ENCODE peak calls at places on chromosomes 16 and 17, in four cellular contexts. O is A549, S is HepG2, Q is K562. C is an unnamed sample.

GRCh38 chr16:2532494-2533141 is 1.4 kb upstream of the CEMP1 start:
- DNase-seq in O (no peak), S (peak), Q (peak), C (peak)

GRCh38 chr16:49821614-49822282 is 34.2 kb downstream of the ZNF423 start:
- DNase-seq in O (no peak), Q (no peak), S (no peak), C (no peak)

GRCh38 chr17:28118362-28118761 is 75.9 kb downstream of the NLK start:
- DNase-seq in Q (no peak), O (no peak), S (no peak), C (peak)

GRCh38 chr17:17303010-17303846 is at the start of gene NT5M:
- DNase-seq in O (peak), Q (peak), S (peak), C (peak)

GRCh38 chr17:38589462-38590114 is 16.2 kb downstream of the SRCIN1 start:
- DNase-seq in Q (no peak), O (no peak), S (no peak), C (no peak)

GRCh38 chr16:69114346-69114975 is 9.0 kb downstream of the HAS3 start:
- DNase-seq in Q (no peak), O (no peak), S (no peak), C (no peak)

GRCh38 chr17:15154618-15155017 is 110.5 kb downstream of the PMP22 start:
- DNase-seq in Q (no peak), O (no peak), S (no peak), C (peak)

GRCh38 chr16:88815901-88816589 is 4.3 kb upstream of the APRT start:
- DNase-seq in S (peak), O (peak), Q (no peak), C (peak)

GRCh38 chr16:70679653-70680494 is 6.0 kb downstream of the MTSS2 start:
- DNase-seq in Q (peak), S (no peak), O (no peak), C (no peak)

GRCh38 chr17:72077326-72077960 is 43.4 kb upstream of the SOX9 start:
- DNase-seq in S (no peak), O (no peak), Q (no peak), C (no peak)

DNA sequence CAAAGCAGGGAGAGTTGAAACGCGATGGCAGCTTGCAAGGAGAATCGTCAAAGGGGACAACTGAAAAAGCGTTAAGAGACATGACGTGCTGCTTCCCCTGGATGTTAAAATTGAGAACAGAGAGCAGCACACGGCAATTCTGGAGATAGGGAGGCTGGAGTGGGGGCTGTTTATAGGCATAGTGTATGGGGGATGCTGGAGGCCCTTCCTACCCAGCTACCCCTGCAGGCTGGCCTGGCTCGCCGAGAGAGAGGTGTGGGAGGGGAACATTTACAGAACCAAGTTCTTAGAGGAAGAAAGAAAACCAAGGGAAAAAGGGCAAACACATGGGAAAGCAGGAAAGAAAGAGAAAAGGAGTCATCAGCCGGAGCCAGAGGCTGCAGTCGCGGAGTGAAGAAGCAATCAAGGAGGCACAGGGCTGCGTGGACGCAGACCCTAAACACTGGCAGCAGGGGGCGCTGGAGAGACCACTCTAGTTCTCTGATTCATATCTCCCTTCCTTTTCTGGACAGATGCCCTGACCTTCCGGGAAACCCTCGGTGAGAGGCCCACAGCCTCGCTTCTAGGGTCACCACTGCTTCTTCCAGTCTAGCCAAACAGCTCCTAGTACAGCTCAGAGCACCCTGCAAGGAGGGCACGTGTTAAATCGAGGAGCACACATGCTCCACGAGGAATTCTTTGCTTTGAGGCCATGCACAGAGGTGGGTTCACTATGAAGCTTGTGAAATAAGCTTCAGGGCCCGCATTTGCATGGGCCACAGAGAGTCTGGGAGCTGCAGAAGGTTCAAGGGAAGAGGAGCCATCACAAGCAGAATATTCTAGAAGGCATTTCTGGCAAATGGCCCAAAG is 55.6 kb downstream of the MYH13 start:
- DNase-seq in O (peak), S (peak), Q (peak), C (peak)
- TF ChIP-seq MYC in O (no peak), S (no peak), Q (no peak), C (no peak)

GRCh38 chr17:2847601-2848255 is 51.5 kb downstream of the RAP1GAP2 start:
- DNase-seq in S (no peak), Q (no peak), O (no peak), C (no peak)

GRCh38 chr17:2852211-2852610 is 56.0 kb downstream of the RAP1GAP2 start:
- DNase-seq in S (no peak), O (no peak), Q (no peak), C (no peak)

GRCh38 chr17:2850991-2851390 is 54.8 kb downstream of the RAP1GAP2 start:
- DNase-seq in O (no peak), S (no peak), Q (no peak), C (no peak)

GRCh38 chr17:2851615-2852014 is 55.4 kb downstream of the RAP1GAP2 start:
- DNase-seq in S (no peak), Q (no peak), O (no peak), C (no peak)

DNA sequence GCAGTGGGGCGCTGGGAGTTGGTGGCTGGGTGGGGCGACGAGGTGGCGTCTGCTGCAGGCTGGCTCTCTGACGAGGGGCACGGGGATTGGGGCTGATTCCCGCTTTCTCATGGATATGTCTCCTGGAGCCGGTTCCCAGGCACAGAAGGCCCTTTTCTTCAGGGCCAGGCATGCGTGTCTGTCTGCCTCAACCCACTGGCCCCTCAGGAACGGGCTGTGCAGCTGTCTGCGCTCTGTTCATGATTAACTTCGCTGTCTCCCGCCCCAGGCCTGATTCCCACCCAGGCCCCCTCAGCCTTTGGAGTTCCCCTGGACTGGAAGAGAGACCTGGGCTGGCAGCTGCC is 53.1 kb downstream of the RAP1GAP2 start:
- DNase-seq in S (no peak), O (no peak), Q (no peak), C (no peak)
- TF ChIP-seq MYC in S (no peak), O (no peak), Q (no peak), C (no peak)

GRCh38 chr16:3642397-3643094 is 11.9 kb upstream of the DNASE1 start:
- DNase-seq in S (no peak), Q (peak), O (no peak), C (no peak)
- TF ChIP-seq MYC in S (no peak), Q (no peak), O (no peak), C (no peak)

GRCh38 chr16:59634951-59635350 is 900.8 kb upstream of the GOT2 start:
- DNase-seq in O (no peak), Q (no peak), S (no peak), C (no peak)

GRCh38 chr16:59633996-59634579 is 900.0 kb upstream of the GOT2 start:
- DNase-seq in Q (no peak), O (peak), S (no peak), C (no peak)

GRCh38 chr16:59635674-59636073 is 901.6 kb upstream of the GOT2 start:
- DNase-seq in Q (no peak), O (no peak), S (no peak), C (no peak)

DNA sequence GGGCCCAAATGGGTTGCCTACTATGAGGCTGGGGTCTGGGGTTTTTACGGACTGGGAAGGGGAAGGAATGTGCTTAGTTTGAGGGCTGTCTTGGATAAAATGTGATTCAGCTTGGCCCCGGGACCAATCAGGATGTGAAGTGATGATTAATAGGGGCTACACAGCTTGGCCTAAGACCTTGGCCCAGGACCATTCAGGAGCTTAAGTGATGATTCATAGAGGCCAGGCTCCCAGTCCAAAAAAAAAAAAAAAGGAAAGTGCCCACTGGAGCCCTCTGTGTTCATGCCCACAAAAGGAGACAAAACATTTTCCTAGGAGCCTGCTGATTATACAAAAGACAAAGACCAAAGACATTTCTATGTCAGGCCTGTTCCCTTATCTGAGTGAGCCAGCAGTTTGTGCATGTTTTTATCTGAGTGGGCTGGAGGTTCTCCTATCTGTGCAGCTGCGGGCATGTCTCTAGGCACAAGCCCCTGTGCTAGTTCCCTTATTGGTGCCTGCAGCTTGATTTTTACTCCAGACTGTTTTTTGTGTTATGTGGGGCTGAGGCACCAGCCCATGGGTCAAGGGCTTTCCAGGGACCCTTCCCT is 898.2 kb upstream of the GOT2 start:
- DNase-seq in O (peak), S (no peak), Q (no peak), C (no peak)
- TF ChIP-seq MYC in O (no peak), S (no peak), Q (no peak), C (no peak)

GRCh38 chr17:50904522-50905459 is 38.6 kb upstream of the TOB1 start:
- DNase-seq in Q (no peak), O (no peak), S (peak), C (no peak)
- TF ChIP-seq MYC in Q (no peak), O (no peak), S (peak), C (no peak)

GRCh38 chr17:76137351-76138233 is 3.5 kb downstream of the FOXJ1 start:
- DNase-seq in Q (peak), S (no peak), O (no peak), C (no peak)

GRCh38 chr17:76137026-76137350 is 4.1 kb downstream of the FOXJ1 start:
- DNase-seq in S (no peak), O (no peak), Q (no peak), C (no peak)

GRCh38 chr17:76134911-76135809 is 5.9 kb downstream of the FOXJ1 start:
- DNase-seq in O (no peak), S (no peak), Q (no peak), C (no peak)

GRCh38 chr17:76135810-76136188 is 5.2 kb downstream of the FOXJ1 start:
- DNase-seq in S (no peak), O (no peak), Q (no peak), C (no peak)

DNA sequence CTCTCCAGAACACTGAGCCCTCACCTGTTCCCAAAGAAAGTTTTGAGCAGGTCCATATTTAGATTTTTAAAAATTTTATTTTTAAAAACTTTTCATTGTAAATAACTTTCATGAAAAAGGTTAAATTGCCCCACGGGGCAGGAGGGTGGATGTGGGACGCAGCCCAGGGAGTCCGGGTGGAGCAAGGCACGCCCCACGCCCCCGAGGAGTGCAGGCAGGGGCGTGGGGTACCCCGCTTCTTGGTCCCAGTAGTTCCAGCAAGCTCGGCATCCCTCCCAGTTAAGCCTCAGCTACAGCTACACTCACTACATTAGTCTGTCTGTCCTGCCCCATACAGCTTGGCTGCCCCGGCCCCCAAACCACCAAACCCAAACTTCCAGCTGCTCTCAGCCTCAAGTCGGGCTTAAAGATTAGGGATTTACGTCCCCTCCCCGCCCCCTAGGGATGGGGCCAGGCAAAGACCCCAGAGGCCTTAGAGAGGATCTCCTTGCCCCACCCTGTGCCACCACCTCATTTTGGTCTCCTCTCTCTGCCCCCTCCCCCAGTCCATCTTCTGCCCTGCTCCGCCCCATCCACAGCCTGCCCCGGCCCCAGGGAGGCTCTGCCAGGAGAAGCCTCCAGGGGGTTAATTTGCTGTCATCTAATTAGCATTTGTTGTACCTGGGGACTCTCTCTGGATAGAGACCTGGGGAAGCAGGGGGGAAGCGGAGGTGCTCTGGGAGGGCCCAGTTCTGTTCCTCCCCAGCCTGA is 4.6 kb downstream of the FOXJ1 start:
- DNase-seq in S (no peak), O (no peak), Q (no peak), C (no peak)
- TF ChIP-seq MYC in S (no peak), O (no peak), Q (no peak), C (no peak)

C was measured in NB4.